ENCODE peak calls at places on chromosomes 5 and 9, in seven cellular contexts. D, G, I, U, E, A and N are unnamed samples.

GRCh38 chr5:52392321-52392720 is 395.4 kb upstream of the ITGA1 start:
- DNase-seq in E (no peak), G (no peak), D (no peak), U (no peak), A (no peak), I (no peak), N (no peak)

GRCh38 chr5:6623941-6624340 is 8.9 kb downstream of the NSUN2 start:
- DNase-seq in E (no peak), I (no peak), D (no peak), U (no peak), A (no peak), G (no peak), N (no peak)

GRCh38 chr5:74035521-74035937 is 409.5 kb downstream of the ARHGEF28 start:
- DNase-seq in G (peak), I (peak), U (no peak), E (peak), A (no peak), D (peak), N (no peak)

GRCh38 chr9:6739218-6739617 is 18.6 kb upstream of the KDM4C start:
- DNase-seq in I (no peak), G (peak), E (no peak), U (no peak), D (peak), A (no peak), N (no peak)

GRCh38 chr5:147391781-147392180 is 118.1 kb downstream of the DPYSL3 start:
- DNase-seq in D (peak), E (peak), G (peak), A (no peak), I (peak), U (no peak), N (peak)

GRCh38 chr5:4941957-4942830 is 197.9 kb upstream of the ADAMTS16 start:
- DNase-seq in U (no peak), A (peak), E (peak), G (no peak), D (no peak), I (no peak), N (peak)

GRCh38 chr5:625516-625915 is 13.4 kb downstream of the CEP72 start:
- DNase-seq in G (no peak), I (no peak), U (no peak), E (no peak), A (no peak), D (no peak), N (no peak)

GRCh38 chr5:119435436-119436132 is 16.7 kb upstream of the HSD17B4 start:
- DNase-seq in G (peak), A (no peak), U (peak), I (peak), E (peak), D (peak), N (peak)

GRCh38 chr5:139439013-139439903 is at the start of gene DNAJC18:
- DNase-seq in A (peak), I (peak), E (peak), U (peak), D (peak), G (peak), N (peak)

GRCh38 chr5:78887384-78888118 is 97.6 kb downstream of the ARSB start:
- DNase-seq in E (no peak), A (no peak), D (no peak), G (peak), I (no peak), U (no peak), N (no peak)

GRCh38 chr9:5869315-5870019 is 21.2 kb upstream of the MLANA start:
- DNase-seq in D (peak), A (no peak), G (no peak), I (no peak), E (no peak), U (no peak), N (peak)

GRCh38 chr9:101414839-101415238 is 16.2 kb downstream of the ZNF189 start:
- DNase-seq in U (no peak), E (no peak), A (no peak), G (no peak), I (no peak), D (no peak), N (no peak)

GRCh38 chr9:105117111-105117682 is 127.3 kb upstream of the SLC44A1 start:
- DNase-seq in E (no peak), U (no peak), I (no peak), A (no peak), D (no peak), G (no peak), N (no peak)

GRCh38 chr5:112528928-112529327 is 109.9 kb upstream of the EPB41L4A start:
- DNase-seq in G (no peak), E (no peak), U (no peak), I (no peak), A (no peak), D (no peak), N (no peak)

GRCh38 chr9:35659340-35659739 is 1.2 kb downstream of the CCDC107 start:
- DNase-seq in G (peak), D (peak), A (no peak), U (no peak), E (no peak), I (no peak), N (no peak)

GRCh38 chr5:81167544-81167943 is 65.6 kb upstream of the CKMT2 start:
- DNase-seq in U (no peak), A (no peak), I (no peak), D (no peak), G (no peak), E (no peak), N (no peak)

GRCh38 chr9:105697871-105698270 is 3.5 kb downstream of the TMEM38B start:
- DNase-seq in I (no peak), G (peak), E (no peak), D (peak), A (no peak), U (no peak), N (no peak)

GRCh38 chr9:121279841-121280388 is 12.0 kb downstream of the GSN start:
- DNase-seq in U (no peak), E (no peak), D (no peak), A (no peak), G (no peak), I (no peak), N (no peak)

GRCh38 chr5:137039939-137040515 is 459.1 kb downstream of the SPOCK1 start:
- DNase-seq in A (no peak), G (no peak), D (no peak), U (no peak), E (no peak), I (no peak), N (peak)
- TF ChIP-seq CTCF in A (no peak), G (no peak), D (no peak), U (no peak), E (no peak), I (no peak), N (no peak)

GRCh38 chr5:60699549-60700346 is at the start of gene DEPDC1B:
- DNase-seq in A (peak), E (peak), G (peak), U (peak), I (peak), D (peak), N (peak)
- TF ChIP-seq CTCF in A (peak), E (no peak), G (peak), U (peak), I (no peak), D (peak), N (no peak)

GRCh38 chr5:61472172-61472958 is 140.3 kb downstream of the ZSWIM6 start:
- DNase-seq in U (no peak), G (no peak), E (no peak), D (no peak), A (no peak), I (no peak), N (no peak)
- TF ChIP-seq CTCF in U (no peak), G (no peak), E (no peak), D (no peak), A (no peak), I (no peak), N (no peak)

DNA sequence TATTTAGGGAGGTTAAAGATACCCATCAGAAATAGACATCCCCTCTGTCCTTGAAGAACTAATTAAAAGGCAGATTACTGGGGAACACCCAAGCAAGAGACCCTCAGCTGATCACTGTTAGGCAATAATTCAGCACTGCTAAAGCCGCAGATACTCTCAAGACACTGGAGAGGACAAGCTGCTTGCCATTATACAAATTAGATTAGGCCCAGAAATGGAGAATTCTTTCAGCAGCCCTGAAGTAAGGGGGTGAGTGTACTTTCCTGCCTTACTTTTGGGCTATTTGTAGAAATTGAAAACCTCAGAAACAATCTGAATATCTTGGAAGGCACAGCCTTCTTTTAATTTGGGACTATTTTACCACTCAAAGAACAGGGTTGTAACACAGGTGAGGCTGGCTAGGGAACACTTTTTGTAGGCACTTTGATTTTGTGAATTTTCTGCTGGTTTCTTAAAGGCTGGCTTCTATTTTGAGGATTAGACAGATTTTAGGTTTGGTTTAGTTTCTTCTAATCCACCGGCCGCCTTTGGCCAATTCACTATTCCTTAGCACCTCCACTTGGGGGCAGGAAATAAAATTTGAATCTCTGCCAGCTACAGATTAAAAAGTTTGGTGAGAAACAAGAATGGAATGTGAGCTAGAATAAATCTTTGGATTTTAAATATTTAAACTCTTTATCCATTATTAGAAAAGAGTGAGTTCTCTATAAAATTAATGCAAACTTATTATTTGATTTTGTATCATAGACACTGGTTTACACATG is 106.0 kb downstream of the SMARCA2 start:
- DNase-seq in G (peak), D (peak), A (no peak), U (no peak), E (no peak), I (peak), N (no peak)
- TF ChIP-seq CTCF in G (peak), D (peak), A (no peak), U (no peak), E (no peak), I (no peak), N (no peak)

GRCh38 chr9:17833846-17834245 is 255.0 kb downstream of the SH3GL2 start:
- DNase-seq in A (no peak), E (no peak), G (no peak), D (no peak), U (no peak), I (no peak), N (no peak)

GRCh38 chr9:17832812-17833211 is 253.9 kb downstream of the SH3GL2 start:
- DNase-seq in E (no peak), A (no peak), D (no peak), I (no peak), G (no peak), U (no peak), N (no peak)

GRCh38 chr9:17843236-17843635 is 264.4 kb downstream of the SH3GL2 start:
- DNase-seq in E (no peak), D (no peak), I (no peak), U (no peak), A (no peak), G (no peak), N (no peak)

GRCh38 chr9:17839744-17840143 is 260.9 kb downstream of the SH3GL2 start:
- DNase-seq in A (no peak), G (no peak), D (no peak), E (no peak), I (no peak), U (no peak), N (no peak)

DNA sequence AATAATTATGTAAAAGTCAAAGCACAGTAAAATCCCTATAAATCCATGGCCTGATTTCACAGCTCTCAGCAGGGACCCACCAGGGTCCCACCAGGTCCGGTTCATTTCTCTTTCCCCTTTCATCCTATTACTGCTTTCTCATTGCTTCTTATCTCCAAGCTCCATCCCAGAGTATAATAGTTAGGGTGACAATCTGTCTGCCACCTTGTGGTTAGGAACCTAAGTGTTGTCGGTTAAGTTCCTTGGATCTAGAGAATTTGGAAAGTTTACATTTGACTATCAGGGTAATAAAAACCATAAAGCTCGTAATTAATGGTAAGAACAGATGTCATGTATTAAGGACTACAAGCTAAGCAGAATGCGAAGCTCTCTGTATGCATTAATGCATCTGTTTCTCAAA is 259.1 kb downstream of the SH3GL2 start:
- DNase-seq in A (no peak), G (no peak), I (no peak), E (no peak), D (no peak), U (no peak), N (no peak)
- TF ChIP-seq CTCF in A (peak), G (no peak), I (no peak), E (no peak), D (no peak), U (no peak), N (no peak)

DNA sequence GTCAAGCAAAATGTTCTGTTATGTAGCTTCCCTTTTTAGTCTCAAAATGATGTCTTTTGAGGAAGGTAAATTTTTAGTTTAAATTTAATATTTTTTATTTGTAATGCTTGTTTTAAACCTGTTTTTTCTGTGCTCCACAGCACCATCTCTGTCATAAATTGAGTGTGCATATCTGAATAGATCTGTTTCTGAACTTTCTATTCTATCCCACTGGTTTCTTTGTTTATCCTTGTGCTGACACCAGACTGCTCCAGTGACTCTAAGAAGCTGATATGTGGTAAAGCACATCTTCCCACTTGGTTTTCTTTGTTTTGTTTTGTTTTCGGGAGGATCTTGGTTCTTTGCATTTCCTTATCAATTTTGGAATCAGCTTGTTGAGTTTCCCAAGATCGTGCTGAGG is 7.1 kb upstream of the RNF145 start:
- DNase-seq in I (no peak), G (no peak), A (no peak), U (no peak), D (no peak), E (no peak), N (no peak)
- TF ChIP-seq CTCF in I (no peak), G (no peak), A (no peak), U (no peak), D (no peak), E (no peak), N (no peak)

GRCh38 chr9:37034320-37034937 is 361 bp upstream of the PAX5 start:
- DNase-seq in D (no peak), A (no peak), E (peak), U (no peak), G (no peak), I (no peak), N (peak)

GRCh38 chr9:37036237-37037136 is 2.4 kb upstream of the PAX5 start:
- DNase-seq in D (peak), A (no peak), U (no peak), G (peak), E (peak), I (no peak), N (peak)

GRCh38 chr9:37033753-37034319 is at the start of gene PAX5:
- DNase-seq in G (no peak), D (no peak), I (no peak), U (no peak), E (no peak), A (no peak), N (no peak)

GRCh38 chr9:37035472-37036236 is 1.6 kb upstream of the PAX5 start:
- DNase-seq in I (no peak), G (no peak), D (peak), E (no peak), U (no peak), A (no peak), N (peak)

DNA sequence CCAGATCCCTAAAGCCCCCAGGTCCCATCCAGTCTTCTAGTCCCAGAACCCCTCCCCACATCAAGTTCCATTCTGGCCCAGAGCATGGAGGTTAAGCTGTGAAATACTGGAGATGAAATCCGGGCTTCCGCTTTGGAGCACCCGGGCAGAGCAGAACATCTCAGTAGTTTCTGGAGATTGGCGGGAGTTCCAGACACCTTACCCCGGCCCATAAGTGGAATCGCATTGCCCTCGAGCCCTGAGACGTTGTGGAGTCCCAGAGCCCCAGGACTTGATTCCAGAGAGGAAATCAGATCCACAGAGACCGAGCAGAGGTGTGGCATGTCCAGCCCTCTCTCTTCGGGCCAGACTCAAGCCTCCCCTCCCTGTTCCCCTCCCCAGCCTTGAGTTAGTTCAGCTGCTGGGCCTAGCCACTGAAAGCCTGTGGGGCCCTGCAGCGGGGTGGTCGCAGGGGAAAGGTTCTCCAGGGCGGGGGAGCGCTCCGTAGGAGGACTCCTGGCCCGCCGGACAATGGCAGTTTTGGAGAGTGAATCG is 937 bp upstream of the PAX5 start:
- DNase-seq in G (no peak), A (no peak), E (no peak), D (no peak), U (no peak), I (no peak), N (peak)
- TF ChIP-seq CTCF in G (no peak), A (no peak), E (no peak), D (no peak), U (no peak), I (no peak), N (no peak)

GRCh38 chr5:180605554-180606214 is 14.4 kb upstream of the SCGB3A1 start:
- DNase-seq in U (peak), D (peak), E (peak), G (peak), A (no peak), I (peak), N (peak)
- TF ChIP-seq CTCF in U (peak), D (peak), E (peak), G (peak), A (peak), I (peak), N (peak)

GRCh38 chr9:127805620-127806019 is 2.9 kb downstream of the FPGS start:
- DNase-seq in I (peak), D (peak), U (no peak), E (no peak), A (no peak), G (no peak), N (peak)
- TF ChIP-seq CTCF in I (no peak), D (peak), U (no peak), E (no peak), A (peak), G (peak), N (peak)